ENCODE peak calls at places on chromosomes 13 and 19, in seven cellular contexts. One of them, this sample, is unnamed.

GRCh38 chr13:114120486-114121430 is 11.7 kb downstream of the RASA3 start:
- DNase-seq in suprapubic skin: no peak
- DNase-seq in stomach: no peak
- DNase-seq in IMR-90: no peak
- DNase-seq in gastrocnemius medialis: no peak
- DNase-seq in H54: no peak
- DNase-seq in NB4: no peak
- DNase-seq in this sample: no peak

GRCh38 chr13:31749929-31750328 is 10.6 kb downstream of the RXFP2 start:
- DNase-seq in stomach: no peak
- DNase-seq in gastrocnemius medialis: no peak
- DNase-seq in H54: no peak
- DNase-seq in IMR-90: peak; percentile 94
- DNase-seq in suprapubic skin: no peak
- DNase-seq in NB4: peak; percentile 66
- DNase-seq in this sample: no peak

GRCh38 chr19:18292810-18293641 is 11.6 kb upstream of the JUND start:
- DNase-seq in gastrocnemius medialis: peak; percentile 81
- DNase-seq in IMR-90: peak; percentile 57
- DNase-seq in suprapubic skin: peak; percentile 95
- DNase-seq in NB4: peak; percentile 86
- DNase-seq in stomach: peak; percentile 71
- DNase-seq in H54: peak; percentile 84
- DNase-seq in this sample: peak; percentile 73

GRCh38 chr19:12885749-12886706 is 973 bp downstream of the KLF1 start:
- DNase-seq in suprapubic skin: no peak
- DNase-seq in H54: no peak
- DNase-seq in NB4: no peak
- DNase-seq in stomach: no peak
- DNase-seq in gastrocnemius medialis: no peak
- DNase-seq in IMR-90: no peak
- DNase-seq in this sample: no peak

GRCh38 chr13:106919638-106920037 is 351.7 kb upstream of the ARGLU1 start:
- DNase-seq in suprapubic skin: no peak
- DNase-seq in H54: no peak
- DNase-seq in IMR-90: no peak
- DNase-seq in NB4: no peak
- DNase-seq in gastrocnemius medialis: no peak
- DNase-seq in stomach: no peak
- DNase-seq in this sample: no peak

GRCh38 chr13:50720856-50721663 is 122.4 kb downstream of the DLEU7 start:
- DNase-seq in IMR-90: no peak
- DNase-seq in H54: no peak
- DNase-seq in stomach: no peak
- DNase-seq in NB4: no peak
- DNase-seq in gastrocnemius medialis: no peak
- DNase-seq in suprapubic skin: no peak
- DNase-seq in this sample: no peak

GRCh38 chr19:8526345-8527062 is 12.5 kb upstream of the ZNF414 start:
- DNase-seq in gastrocnemius medialis: peak; percentile 70
- DNase-seq in NB4: peak; percentile 27
- DNase-seq in stomach: peak; percentile 93
- DNase-seq in H54: peak; percentile 75
- DNase-seq in IMR-90: peak; percentile 88
- DNase-seq in suprapubic skin: peak; percentile 94
- DNase-seq in this sample: peak; percentile 93

GRCh38 chr13:41398494-41399190 is 58.7 kb upstream of the RGCC start:
- DNase-seq in gastrocnemius medialis: no peak
- DNase-seq in H54: no peak
- DNase-seq in IMR-90: no peak
- DNase-seq in stomach: no peak
- DNase-seq in NB4: no peak
- DNase-seq in suprapubic skin: no peak
- DNase-seq in this sample: no peak

GRCh38 chr13:44868397-44868796 is 120.9 kb downstream of the NUFIP1 start:
- DNase-seq in NB4: no peak
- DNase-seq in suprapubic skin: no peak
- DNase-seq in stomach: no peak
- DNase-seq in IMR-90: no peak
- DNase-seq in H54: no peak
- DNase-seq in gastrocnemius medialis: no peak
- DNase-seq in this sample: no peak

GRCh38 chr13:40388617-40389016 is 277.8 kb downstream of the FOXO1 start:
- DNase-seq in stomach: peak; percentile 39
- DNase-seq in H54: no peak
- DNase-seq in NB4: peak; percentile 98
- DNase-seq in gastrocnemius medialis: peak; percentile 48
- DNase-seq in suprapubic skin: no peak
- DNase-seq in IMR-90: peak; percentile 3
- DNase-seq in this sample: no peak

GRCh38 chr19:7376151-7376852 is 27.6 kb downstream of the ARHGEF18 start:
- DNase-seq in gastrocnemius medialis: no peak
- DNase-seq in suprapubic skin: no peak
- DNase-seq in stomach: no peak
- DNase-seq in IMR-90: no peak
- DNase-seq in NB4: no peak
- DNase-seq in H54: no peak
- DNase-seq in this sample: no peak

GRCh38 chr13:45833242-45833641 is 18.3 kb downstream of the SIAH3 start:
- DNase-seq in IMR-90: no peak
- DNase-seq in H54: no peak
- DNase-seq in gastrocnemius medialis: no peak
- DNase-seq in suprapubic skin: no peak
- DNase-seq in NB4: no peak
- DNase-seq in stomach: no peak
- DNase-seq in this sample: no peak

GRCh38 chr19:38355728-38356725 is 18.3 kb upstream of the PSMD8 start:
- DNase-seq in H54: no peak
- DNase-seq in stomach: no peak
- DNase-seq in NB4: no peak
- DNase-seq in gastrocnemius medialis: no peak
- DNase-seq in suprapubic skin: no peak
- DNase-seq in IMR-90: no peak
- DNase-seq in this sample: no peak

GRCh38 chr19:39111593-39112199 is 13.9 kb upstream of the PAK4 start:
- DNase-seq in gastrocnemius medialis: no peak
- DNase-seq in IMR-90: no peak
- DNase-seq in NB4: no peak
- DNase-seq in stomach: no peak
- DNase-seq in H54: no peak
- DNase-seq in suprapubic skin: no peak
- DNase-seq in this sample: no peak

GRCh38 chr19:12975221-12975756 is 5.9 kb downstream of the DAND5 start:
- DNase-seq in NB4: no peak
- DNase-seq in suprapubic skin: no peak
- DNase-seq in gastrocnemius medialis: no peak
- DNase-seq in stomach: no peak
- DNase-seq in H54: no peak
- DNase-seq in IMR-90: no peak
- DNase-seq in this sample: no peak

GRCh38 chr13:110287031-110287828 is 19.7 kb downstream of the COL4A1 start:
- DNase-seq in suprapubic skin: no peak
- DNase-seq in stomach: no peak
- DNase-seq in IMR-90: no peak
- DNase-seq in H54: no peak
- DNase-seq in NB4: no peak
- DNase-seq in gastrocnemius medialis: no peak
- DNase-seq in this sample: no peak

GRCh38 chr19:32748497-32748896 is 28.9 kb downstream of the TDRD12 start:
- DNase-seq in stomach: no peak
- DNase-seq in H54: no peak
- DNase-seq in suprapubic skin: no peak
- DNase-seq in gastrocnemius medialis: no peak
- DNase-seq in IMR-90: no peak
- DNase-seq in NB4: peak; percentile 15
- DNase-seq in this sample: no peak

GRCh38 chr13:26020536-26021290 is 31.1 kb downstream of the SHISA2 start:
- DNase-seq in NB4: no peak
- DNase-seq in IMR-90: no peak
- DNase-seq in suprapubic skin: no peak
- DNase-seq in H54: no peak
- DNase-seq in gastrocnemius medialis: no peak
- DNase-seq in stomach: no peak
- DNase-seq in this sample: peak; percentile 39
- TF ChIP-seq POLR2A in NB4: no peak
- TF ChIP-seq POLR2A in IMR-90: no peak
- TF ChIP-seq POLR2A in suprapubic skin: no peak
- TF ChIP-seq POLR2A in H54: no peak
- TF ChIP-seq POLR2A in gastrocnemius medialis: no peak
- TF ChIP-seq POLR2A in stomach: no peak
- TF ChIP-seq POLR2A in this sample: no peak

GRCh38 chr19:2949939-2950285 is 5.1 kb upstream of the ZNF77 start:
- DNase-seq in stomach: peak; percentile 56
- DNase-seq in H54: peak; percentile 45
- DNase-seq in gastrocnemius medialis: peak; percentile 28
- DNase-seq in suprapubic skin: no peak
- DNase-seq in NB4: peak; percentile 56
- DNase-seq in IMR-90: peak; percentile 50
- DNase-seq in this sample: no peak

GRCh38 chr19:2957160-2957559 is 12.4 kb upstream of the ZNF77 start:
- DNase-seq in IMR-90: no peak
- DNase-seq in NB4: no peak
- DNase-seq in suprapubic skin: no peak
- DNase-seq in stomach: no peak
- DNase-seq in gastrocnemius medialis: no peak
- DNase-seq in H54: no peak
- DNase-seq in this sample: no peak

GRCh38 chr19:2950286-2951124 is 5.7 kb upstream of the ZNF77 start:
- DNase-seq in NB4: peak; percentile 96
- DNase-seq in H54: peak; percentile 100
- DNase-seq in IMR-90: peak; percentile 99
- DNase-seq in gastrocnemius medialis: peak; percentile 100
- DNase-seq in stomach: peak; percentile 100
- DNase-seq in suprapubic skin: peak; percentile 100
- DNase-seq in this sample: peak; percentile 100

DNA sequence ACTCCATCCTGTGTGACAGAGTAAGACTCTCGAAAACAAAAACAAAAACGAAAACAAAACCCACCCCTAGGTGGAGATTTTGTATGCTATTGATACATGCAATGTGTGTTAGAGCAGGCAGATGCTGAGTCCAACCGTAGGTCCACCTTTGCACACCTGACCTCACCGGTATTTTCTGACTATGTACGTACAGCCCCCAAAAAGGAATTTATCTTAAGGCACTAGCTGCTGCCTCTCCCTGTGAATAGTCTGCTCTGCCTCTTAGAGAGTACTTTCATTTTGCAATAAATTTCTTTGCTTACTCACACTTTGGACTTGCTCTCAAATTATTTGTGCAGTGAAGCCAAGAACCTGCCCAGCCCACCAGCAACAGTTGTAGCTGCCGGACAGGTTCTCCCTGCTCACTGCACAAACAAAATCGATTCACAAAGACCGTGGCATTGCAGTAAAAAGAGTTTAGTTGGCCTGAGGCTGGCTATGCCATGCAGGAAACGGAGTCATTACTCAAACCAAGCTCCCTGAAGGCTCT is 8.2 kb upstream of the ZNF77 start:
- DNase-seq in suprapubic skin: no peak
- DNase-seq in gastrocnemius medialis: no peak
- DNase-seq in H54: no peak
- DNase-seq in stomach: peak; percentile 85
- DNase-seq in NB4: no peak
- DNase-seq in IMR-90: no peak
- DNase-seq in this sample: peak; percentile 91
- TF ChIP-seq POLR2A in suprapubic skin: no peak
- TF ChIP-seq POLR2A in gastrocnemius medialis: no peak
- TF ChIP-seq POLR2A in H54: no peak
- TF ChIP-seq POLR2A in stomach: no peak
- TF ChIP-seq POLR2A in NB4: no peak
- TF ChIP-seq POLR2A in IMR-90: no peak
- TF ChIP-seq POLR2A in this sample: no peak

GRCh38 chr19:42524943-42525342 is 3.3 kb downstream of the CEACAM1 start:
- DNase-seq in IMR-90: no peak
- DNase-seq in stomach: no peak
- DNase-seq in gastrocnemius medialis: no peak
- DNase-seq in suprapubic skin: no peak
- DNase-seq in NB4: no peak
- DNase-seq in H54: no peak
- DNase-seq in this sample: no peak

GRCh38 chr19:42532881-42533280 is 4.6 kb upstream of the CEACAM1 start:
- DNase-seq in H54: no peak
- DNase-seq in suprapubic skin: no peak
- DNase-seq in gastrocnemius medialis: no peak
- DNase-seq in IMR-90: no peak
- DNase-seq in stomach: no peak
- DNase-seq in NB4: no peak
- DNase-seq in this sample: no peak

GRCh38 chr19:42529248-42529764 is 1.0 kb upstream of the CEACAM1 start:
- DNase-seq in IMR-90: peak; percentile 19
- DNase-seq in gastrocnemius medialis: no peak
- DNase-seq in stomach: peak; percentile 81
- DNase-seq in suprapubic skin: no peak
- DNase-seq in NB4: peak; percentile 27
- DNase-seq in H54: peak; percentile 70
- DNase-seq in this sample: peak; percentile 56

GRCh38 chr19:42531313-42531712 is 3.0 kb upstream of the CEACAM1 start:
- DNase-seq in NB4: no peak
- DNase-seq in IMR-90: no peak
- DNase-seq in H54: no peak
- DNase-seq in gastrocnemius medialis: no peak
- DNase-seq in stomach: no peak
- DNase-seq in suprapubic skin: no peak
- DNase-seq in this sample: no peak

GRCh38 chr19:42528354-42529247 is at the start of gene CEACAM1:
- DNase-seq in gastrocnemius medialis: no peak
- DNase-seq in stomach: peak; percentile 79
- DNase-seq in suprapubic skin: no peak
- DNase-seq in NB4: no peak
- DNase-seq in H54: peak; percentile 40
- DNase-seq in IMR-90: no peak
- DNase-seq in this sample: peak; percentile 27
- TF ChIP-seq POLR2A in gastrocnemius medialis: no peak
- TF ChIP-seq POLR2A in stomach: no peak
- TF ChIP-seq POLR2A in suprapubic skin: no peak
- TF ChIP-seq POLR2A in NB4: no peak
- TF ChIP-seq POLR2A in H54: no peak
- TF ChIP-seq POLR2A in IMR-90: no peak
- TF ChIP-seq POLR2A in this sample: peak; percentile 47

DNA sequence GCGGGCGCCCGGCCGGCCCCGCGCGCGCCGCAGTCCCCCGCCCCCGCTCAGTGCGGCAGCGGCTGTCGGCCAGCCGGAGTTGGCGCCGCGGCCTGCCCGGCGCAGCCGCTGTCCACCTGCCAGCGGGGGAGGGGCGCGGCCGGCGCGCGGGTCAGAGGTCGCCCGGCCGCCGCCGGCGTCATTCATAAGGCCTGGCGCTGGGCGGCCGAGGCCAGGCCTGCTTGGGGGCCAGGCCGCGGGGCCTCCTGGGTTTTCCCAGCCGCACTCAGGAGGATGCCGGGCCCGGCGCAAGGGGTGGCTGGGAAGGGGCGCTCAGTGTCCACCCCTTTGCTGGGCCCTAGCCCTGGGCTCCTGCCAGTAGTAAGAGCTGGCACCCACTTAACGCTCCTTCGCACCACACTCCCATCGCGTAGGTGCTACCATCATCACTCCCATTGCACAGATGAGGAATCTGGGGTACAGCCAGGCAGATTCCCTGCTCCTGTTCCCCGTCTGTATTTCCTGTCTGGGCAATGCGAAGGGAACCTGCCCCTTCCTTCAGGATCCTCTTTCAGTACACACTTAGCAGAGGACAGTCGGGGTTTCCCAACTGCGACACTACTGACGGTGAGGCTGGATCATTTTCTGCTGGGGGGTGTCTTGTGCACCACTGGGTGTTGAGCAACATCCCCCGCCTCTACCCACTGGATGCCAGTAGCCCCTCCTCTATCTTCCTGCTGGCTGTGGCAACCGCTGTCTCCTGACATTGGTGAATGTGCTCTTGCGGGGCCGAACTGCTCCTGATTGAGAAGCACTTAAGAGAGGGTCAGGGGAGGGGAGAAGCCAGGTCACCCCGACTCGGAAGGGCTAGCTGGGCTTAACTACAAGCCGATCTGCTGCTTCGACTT is 846 bp upstream of the PRKACA start:
- DNase-seq in NB4: peak; percentile 96
- DNase-seq in suprapubic skin: peak; percentile 93
- DNase-seq in gastrocnemius medialis: peak; percentile 99
- DNase-seq in stomach: peak; percentile 63
- DNase-seq in H54: no peak
- DNase-seq in IMR-90: peak; percentile 75
- DNase-seq in this sample: peak; percentile 75
- TF ChIP-seq POLR2A in NB4: peak; percentile 53
- TF ChIP-seq POLR2A in suprapubic skin: peak; percentile 51
- TF ChIP-seq POLR2A in gastrocnemius medialis: peak; percentile 78
- TF ChIP-seq POLR2A in stomach: no peak
- TF ChIP-seq POLR2A in H54: peak; percentile 25
- TF ChIP-seq POLR2A in IMR-90: peak; percentile 57
- TF ChIP-seq POLR2A in this sample: peak; percentile 6

This sample was measured in thyroid gland.